ENCODE peak calls at places on chromosomes 7 and 10, in eight cellular contexts. One of them, this sample, is unnamed.

GRCh38 chr10:115706482-115707076 is 566.4 kb downstream of the GFRA1 start:
- DNase-seq in K562: peak; percentile 0
- DNase-seq in HCT116: peak; percentile 12
- DNase-seq in GM23338: peak; percentile 61
- DNase-seq in SK-N-SH: peak; percentile 2
- DNase-seq in H1: no peak
- DNase-seq in HepG2: peak; percentile 1
- DNase-seq in GM12878: no peak
- DNase-seq in this sample: peak; percentile 26

GRCh38 chr7:107948645-107949442 is 54.1 kb downstream of the LAMB1 start:
- DNase-seq in K562: no peak
- DNase-seq in HCT116: peak; percentile 54
- DNase-seq in GM23338: no peak
- DNase-seq in SK-N-SH: no peak
- DNase-seq in H1: no peak
- DNase-seq in HepG2: peak; percentile 86
- DNase-seq in GM12878: no peak
- DNase-seq in this sample: peak; percentile 97

GRCh38 chr10:88293073-88293472 is 290.0 kb downstream of the RNLS start:
- DNase-seq in K562: no peak
- DNase-seq in HCT116: no peak
- DNase-seq in GM23338: no peak
- DNase-seq in SK-N-SH: no peak
- DNase-seq in H1: no peak
- DNase-seq in HepG2: no peak
- DNase-seq in GM12878: no peak
- DNase-seq in this sample: peak; percentile 52

GRCh38 chr10:124245806-124246440 is 152.5 kb upstream of the CHST15 start:
- DNase-seq in K562: no peak
- DNase-seq in HCT116: no peak
- DNase-seq in GM23338: no peak
- DNase-seq in SK-N-SH: peak; percentile 43
- DNase-seq in H1: no peak
- DNase-seq in HepG2: no peak
- DNase-seq in GM12878: no peak
- DNase-seq in this sample: no peak

GRCh38 chr7:150367677-150368097 is 935 bp upstream of the REPIN1 start:
- DNase-seq in K562: no peak
- DNase-seq in HCT116: no peak
- DNase-seq in GM23338: no peak
- DNase-seq in SK-N-SH: no peak
- DNase-seq in H1: no peak
- DNase-seq in HepG2: no peak
- DNase-seq in GM12878: no peak
- DNase-seq in this sample: no peak

GRCh38 chr7:6725003-6725402 is 18.3 kb upstream of the ZNF12 start:
- DNase-seq in K562: no peak
- DNase-seq in HCT116: no peak
- DNase-seq in GM23338: no peak
- DNase-seq in SK-N-SH: no peak
- DNase-seq in H1: no peak
- DNase-seq in HepG2: no peak
- DNase-seq in GM12878: peak; percentile 83
- DNase-seq in this sample: no peak

GRCh38 chr7:37052673-37053072 is 328.4 kb upstream of the AOAH start:
- DNase-seq in K562: peak; percentile 48
- DNase-seq in HCT116: no peak
- DNase-seq in GM23338: peak; percentile 86
- DNase-seq in SK-N-SH: no peak
- DNase-seq in H1: peak; percentile 85
- DNase-seq in HepG2: peak; percentile 44
- DNase-seq in GM12878: no peak
- DNase-seq in this sample: peak; percentile 33

GRCh38 chr7:149680316-149681025 is 92.9 kb downstream of the ZNF467 start:
- DNase-seq in K562: no peak
- DNase-seq in HCT116: no peak
- DNase-seq in GM23338: no peak
- DNase-seq in SK-N-SH: no peak
- DNase-seq in H1: no peak
- DNase-seq in HepG2: no peak
- DNase-seq in GM12878: no peak
- DNase-seq in this sample: no peak

GRCh38 chr7:101991860-101992259 is 174.4 kb downstream of the CUX1 start:
- DNase-seq in K562: no peak
- DNase-seq in HCT116: no peak
- DNase-seq in GM23338: no peak
- DNase-seq in SK-N-SH: no peak
- DNase-seq in H1: no peak
- DNase-seq in HepG2: peak; percentile 17
- DNase-seq in GM12878: no peak
- DNase-seq in this sample: no peak

GRCh38 chr7:28130277-28130676 is 50.3 kb downstream of the JAZF1 start:
- DNase-seq in K562: no peak
- DNase-seq in HCT116: no peak
- DNase-seq in GM23338: no peak
- DNase-seq in SK-N-SH: no peak
- DNase-seq in H1: no peak
- DNase-seq in HepG2: no peak
- DNase-seq in GM12878: no peak
- DNase-seq in this sample: no peak

GRCh38 chr7:151425670-151426075 is 14.3 kb downstream of the CRYGN start:
- DNase-seq in K562: no peak
- DNase-seq in HCT116: no peak
- DNase-seq in GM23338: no peak
- DNase-seq in SK-N-SH: no peak
- DNase-seq in H1: no peak
- DNase-seq in HepG2: no peak
- DNase-seq in GM12878: no peak
- DNase-seq in this sample: no peak

GRCh38 chr7:151645311-151645710 is 125.6 kb upstream of the RHEB start:
- DNase-seq in K562: no peak
- DNase-seq in HCT116: no peak
- DNase-seq in GM23338: no peak
- DNase-seq in SK-N-SH: no peak
- DNase-seq in H1: no peak
- DNase-seq in HepG2: no peak
- DNase-seq in GM12878: no peak
- DNase-seq in this sample: no peak

GRCh38 chr10:52755297-52756062 is 17.1 kb downstream of the MBL2 start:
- DNase-seq in K562: no peak
- DNase-seq in HCT116: no peak
- DNase-seq in GM23338: no peak
- DNase-seq in SK-N-SH: no peak
- DNase-seq in H1: no peak
- DNase-seq in HepG2: peak; percentile 89
- DNase-seq in GM12878: no peak
- DNase-seq in this sample: no peak

GRCh38 chr7:137626469-137627067 is 220.2 kb downstream of the DGKI start:
- DNase-seq in K562: peak; percentile 81
- DNase-seq in HCT116: peak; percentile 31
- DNase-seq in GM23338: peak; percentile 83
- DNase-seq in SK-N-SH: peak; percentile 41
- DNase-seq in H1: peak; percentile 85
- DNase-seq in HepG2: peak; percentile 36
- DNase-seq in GM12878: peak; percentile 12
- DNase-seq in this sample: peak; percentile 54

GRCh38 chr10:53469383-53469782 is 696.8 kb upstream of the MBL2 start:
- DNase-seq in K562: no peak
- DNase-seq in HCT116: no peak
- DNase-seq in GM23338: no peak
- DNase-seq in SK-N-SH: no peak
- DNase-seq in H1: no peak
- DNase-seq in HepG2: no peak
- DNase-seq in GM12878: no peak
- DNase-seq in this sample: no peak

GRCh38 chr10:61796785-61797184 is 104.7 kb upstream of the ARID5B start:
- DNase-seq in K562: no peak
- DNase-seq in HCT116: no peak
- DNase-seq in GM23338: no peak
- DNase-seq in SK-N-SH: no peak
- DNase-seq in H1: no peak
- DNase-seq in HepG2: no peak
- DNase-seq in GM12878: no peak
- DNase-seq in this sample: no peak

DNA sequence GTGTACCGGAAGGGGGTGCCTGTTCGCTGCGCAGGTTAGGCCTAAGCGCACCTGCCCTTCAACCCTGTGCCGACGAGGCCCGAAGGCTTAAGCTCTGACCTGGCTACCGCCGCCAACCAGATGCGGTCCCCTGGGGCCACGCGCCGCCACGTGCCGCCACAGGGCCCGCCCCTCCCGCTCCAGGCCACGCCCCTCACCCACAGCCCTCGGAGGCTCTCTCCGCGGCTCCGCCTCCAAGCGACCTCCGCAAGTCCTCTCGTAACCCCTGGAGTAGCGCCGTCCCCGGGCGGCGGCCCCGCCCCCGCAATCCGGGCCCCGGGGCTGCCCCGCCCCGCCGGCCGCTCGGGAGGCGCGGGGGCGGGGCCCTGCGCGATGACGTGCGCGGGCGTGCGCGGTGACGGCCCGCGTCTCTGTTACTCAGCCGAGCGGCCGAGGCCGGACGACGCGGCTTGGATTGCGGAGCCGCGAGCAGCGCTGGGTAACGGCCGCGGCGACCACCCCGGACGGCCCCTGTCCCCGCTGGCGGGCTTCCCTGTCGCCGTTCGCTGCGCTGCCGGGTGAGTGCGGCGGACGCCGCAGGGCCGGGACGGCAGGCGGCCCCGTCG is at the start of gene MAPK8:
- DNase-seq in K562: peak; percentile 97
- DNase-seq in HCT116: peak; percentile 85
- DNase-seq in GM23338: peak; percentile 96
- DNase-seq in SK-N-SH: peak; percentile 100
- DNase-seq in H1: peak; percentile 99
- DNase-seq in HepG2: peak; percentile 83
- DNase-seq in GM12878: peak; percentile 69
- DNase-seq in this sample: peak; percentile 85
- TF ChIP-seq POLR2AphosphoS5 in K562: peak; percentile 77
- TF ChIP-seq POLR2AphosphoS5 in HCT116: peak; percentile 89
- TF ChIP-seq POLR2AphosphoS5 in GM23338: peak; percentile 73
- TF ChIP-seq POLR2AphosphoS5 in SK-N-SH: peak; percentile 76
- TF ChIP-seq POLR2AphosphoS5 in H1: peak; percentile 81
- TF ChIP-seq POLR2AphosphoS5 in HepG2: peak; percentile 69
- TF ChIP-seq POLR2AphosphoS5 in GM12878: peak; percentile 68
- TF ChIP-seq POLR2AphosphoS5 in this sample: peak; percentile 83

DNA sequence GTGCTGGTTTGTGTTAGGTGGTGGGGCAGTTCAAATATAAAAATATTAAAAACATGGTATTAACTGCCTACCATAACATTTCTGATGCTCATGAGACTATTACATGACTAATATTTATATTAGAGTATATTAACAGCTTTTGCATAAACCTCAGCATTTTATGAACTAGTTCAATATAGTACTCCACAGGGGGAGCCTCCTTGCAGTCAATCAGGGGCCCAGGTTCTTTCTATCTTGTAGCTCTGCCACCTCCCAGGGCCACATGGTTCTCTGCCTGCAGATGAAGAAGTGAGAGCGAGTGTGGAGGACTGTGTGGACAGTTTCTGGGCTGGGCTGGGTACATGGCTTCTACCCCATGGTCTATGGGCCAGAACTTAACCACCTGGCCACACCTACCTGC is 159.5 kb downstream of the RPS24 start:
- DNase-seq in K562: no peak
- DNase-seq in HCT116: no peak
- DNase-seq in GM23338: no peak
- DNase-seq in SK-N-SH: no peak
- DNase-seq in H1: no peak
- DNase-seq in HepG2: no peak
- DNase-seq in GM12878: no peak
- DNase-seq in this sample: no peak
- H3K4me2 ChIP-seq in K562: no peak overlapping the region
- H3K4me2 ChIP-seq in HCT116: no peak overlapping the region
- H3K4me2 ChIP-seq in GM23338: no peak overlapping the region
- H3K4me2 ChIP-seq in SK-N-SH: no peak overlapping the region
- H3K4me2 ChIP-seq in H1: no peak overlapping the region
- H3K4me2 ChIP-seq in HepG2: no peak overlapping the region
- H3K4me2 ChIP-seq in GM12878: no peak overlapping the region
- H3K4me2 ChIP-seq in this sample: no peak overlapping the region

GRCh38 chr7:82404647-82405046 is 38.9 kb downstream of the CACNA2D1 start:
- DNase-seq in K562: no peak
- DNase-seq in HCT116: no peak
- DNase-seq in GM23338: no peak
- DNase-seq in SK-N-SH: no peak
- DNase-seq in H1: no peak
- DNase-seq in HepG2: no peak
- DNase-seq in GM12878: no peak
- DNase-seq in this sample: no peak

GRCh38 chr7:82404094-82404493 is 39.5 kb downstream of the CACNA2D1 start:
- DNase-seq in K562: no peak
- DNase-seq in HCT116: no peak
- DNase-seq in GM23338: no peak
- DNase-seq in SK-N-SH: no peak
- DNase-seq in H1: no peak
- DNase-seq in HepG2: no peak
- DNase-seq in GM12878: no peak
- DNase-seq in this sample: no peak

GRCh38 chr7:82410461-82410860 is 33.1 kb downstream of the CACNA2D1 start:
- DNase-seq in K562: no peak
- DNase-seq in HCT116: no peak
- DNase-seq in GM23338: peak; percentile 33
- DNase-seq in SK-N-SH: no peak
- DNase-seq in H1: no peak
- DNase-seq in HepG2: no peak
- DNase-seq in GM12878: no peak
- DNase-seq in this sample: no peak

GRCh38 chr7:82405291-82405690 is 38.3 kb downstream of the CACNA2D1 start:
- DNase-seq in K562: no peak
- DNase-seq in HCT116: no peak
- DNase-seq in GM23338: no peak
- DNase-seq in SK-N-SH: no peak
- DNase-seq in H1: no peak
- DNase-seq in HepG2: no peak
- DNase-seq in GM12878: no peak
- DNase-seq in this sample: no peak

DNA sequence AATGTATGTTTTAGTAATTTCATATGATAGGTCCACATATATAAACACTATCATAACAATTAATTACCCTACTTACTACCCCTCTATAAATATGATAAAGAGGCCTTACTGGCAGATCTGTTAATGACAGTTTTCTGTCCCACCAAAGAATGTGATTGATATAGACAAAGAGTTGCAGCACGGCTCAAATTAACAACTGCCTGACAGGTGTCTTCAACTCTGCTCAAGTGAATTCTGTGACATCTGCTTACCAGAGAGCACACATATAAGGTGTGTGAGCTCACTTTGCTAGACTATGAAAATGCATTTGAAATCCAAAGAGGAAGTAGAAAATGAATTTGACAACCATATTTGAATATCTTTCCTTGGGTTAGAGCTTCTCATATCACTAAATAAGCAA is 36.6 kb downstream of the CACNA2D1 start:
- DNase-seq in K562: no peak
- DNase-seq in HCT116: no peak
- DNase-seq in GM23338: no peak
- DNase-seq in SK-N-SH: no peak
- DNase-seq in H1: no peak
- DNase-seq in HepG2: no peak
- DNase-seq in GM12878: no peak
- DNase-seq in this sample: no peak
- TF ChIP-seq POLR2AphosphoS5 in K562: no peak
- TF ChIP-seq POLR2AphosphoS5 in HCT116: no peak
- TF ChIP-seq POLR2AphosphoS5 in GM23338: no peak
- TF ChIP-seq POLR2AphosphoS5 in SK-N-SH: no peak
- TF ChIP-seq POLR2AphosphoS5 in H1: no peak
- TF ChIP-seq POLR2AphosphoS5 in HepG2: no peak
- TF ChIP-seq POLR2AphosphoS5 in GM12878: no peak
- TF ChIP-seq POLR2AphosphoS5 in this sample: no peak

GRCh38 chr7:32093415-32094408 is 23.5 kb upstream of the PDE1C start:
- DNase-seq in K562: no peak
- DNase-seq in HCT116: no peak
- DNase-seq in GM23338: no peak
- DNase-seq in SK-N-SH: no peak
- DNase-seq in H1: no peak
- DNase-seq in HepG2: no peak
- DNase-seq in GM12878: no peak
- DNase-seq in this sample: no peak
- H3K4me2 ChIP-seq in K562: no peak overlapping the region
- H3K4me2 ChIP-seq in HCT116: no peak overlapping the region
- H3K4me2 ChIP-seq in GM23338: no peak overlapping the region
- H3K4me2 ChIP-seq in SK-N-SH: peak overlapping the region; percentile 10
- H3K4me2 ChIP-seq in H1: no peak overlapping the region
- H3K4me2 ChIP-seq in HepG2: no peak overlapping the region
- H3K4me2 ChIP-seq in GM12878: no peak overlapping the region
- H3K4me2 ChIP-seq in this sample: no peak overlapping the region